ENCODE peak calls at places on chromosomes 11 and 22, in seven cellular contexts. One of them, this sample, is unnamed.

GRCh38 chr22:46983046-46983445 is 220.6 kb downstream of the TBC1D22A start:
- ATAC-seq in body of pancreas: no peak
- ATAC-seq in IMR-90: no peak
- ATAC-seq in right lobe of liver: no peak
- ATAC-seq in HCT116: no peak
- ATAC-seq in A549: no peak
- ATAC-seq in heart left ventricle: no peak
- ATAC-seq in this sample: no peak

GRCh38 chr11:61535998-61536675 is 27.6 kb downstream of the LRRC10B start:
- ATAC-seq in body of pancreas: no peak
- ATAC-seq in IMR-90: no peak
- ATAC-seq in right lobe of liver: no peak
- ATAC-seq in HCT116: no peak
- ATAC-seq in A549: no peak
- ATAC-seq in heart left ventricle: no peak
- ATAC-seq in this sample: no peak

GRCh38 chr22:30000566-30000965 is 79.7 kb upstream of the HORMAD2 start:
- ATAC-seq in body of pancreas: no peak
- ATAC-seq in IMR-90: peak; percentile 82
- ATAC-seq in right lobe of liver: no peak
- ATAC-seq in HCT116: no peak
- ATAC-seq in A549: no peak
- ATAC-seq in heart left ventricle: no peak
- ATAC-seq in this sample: no peak

GRCh38 chr22:48072777-48073176 is 1310.3 kb downstream of the TBC1D22A start:
- ATAC-seq in body of pancreas: no peak
- ATAC-seq in IMR-90: no peak
- ATAC-seq in right lobe of liver: no peak
- ATAC-seq in HCT116: no peak
- ATAC-seq in A549: no peak
- ATAC-seq in heart left ventricle: no peak
- ATAC-seq in this sample: no peak

GRCh38 chr22:46078241-46079092 is 71.9 kb upstream of the PPARA start:
- ATAC-seq in body of pancreas: peak; percentile 64
- ATAC-seq in IMR-90: no peak
- ATAC-seq in right lobe of liver: peak; percentile 38
- ATAC-seq in HCT116: peak; percentile 34
- ATAC-seq in A549: peak; percentile 32
- ATAC-seq in heart left ventricle: peak; percentile 23
- ATAC-seq in this sample: peak; percentile 46

GRCh38 chr22:50505276-50505775 is 2.2 kb downstream of the LMF2 start:
- ATAC-seq in body of pancreas: no peak
- ATAC-seq in IMR-90: no peak
- ATAC-seq in right lobe of liver: no peak
- ATAC-seq in HCT116: no peak
- ATAC-seq in A549: no peak
- ATAC-seq in heart left ventricle: no peak
- ATAC-seq in this sample: no peak

GRCh38 chr11:12397953-12398352 is 20.6 kb downstream of the PARVA start:
- ATAC-seq in body of pancreas: peak; percentile 52
- ATAC-seq in IMR-90: peak; percentile 93
- ATAC-seq in right lobe of liver: peak; percentile 28
- ATAC-seq in HCT116: no peak
- ATAC-seq in A549: peak; percentile 83
- ATAC-seq in heart left ventricle: peak; percentile 89
- ATAC-seq in this sample: peak; percentile 96

GRCh38 chr22:33605686-33606085 is 314.6 kb downstream of the LARGE1 start:
- ATAC-seq in body of pancreas: no peak
- ATAC-seq in IMR-90: no peak
- ATAC-seq in right lobe of liver: peak; percentile 81
- ATAC-seq in HCT116: no peak
- ATAC-seq in A549: no peak
- ATAC-seq in heart left ventricle: peak; percentile 95
- ATAC-seq in this sample: no peak

GRCh38 chr11:76604652-76605241 is 65.8 kb downstream of the LRRC32 start:
- ATAC-seq in body of pancreas: peak; percentile 85
- ATAC-seq in IMR-90: peak; percentile 62
- ATAC-seq in right lobe of liver: peak; percentile 90
- ATAC-seq in HCT116: no peak
- ATAC-seq in A549: no peak
- ATAC-seq in heart left ventricle: peak; percentile 73
- ATAC-seq in this sample: no peak

GRCh38 chr22:35276019-35276418 is 18.7 kb downstream of the HMGXB4 start:
- ATAC-seq in body of pancreas: no peak
- ATAC-seq in IMR-90: peak; percentile 48
- ATAC-seq in right lobe of liver: no peak
- ATAC-seq in HCT116: no peak
- ATAC-seq in A549: no peak
- ATAC-seq in heart left ventricle: no peak
- ATAC-seq in this sample: no peak

GRCh38 chr11:95016133-95016532 is 8.9 kb upstream of the KDM4E start:
- ATAC-seq in body of pancreas: no peak
- ATAC-seq in IMR-90: no peak
- ATAC-seq in right lobe of liver: no peak
- ATAC-seq in HCT116: no peak
- ATAC-seq in A549: no peak
- ATAC-seq in heart left ventricle: no peak
- ATAC-seq in this sample: no peak

GRCh38 chr11:110988731-110989130 is 256.8 kb upstream of the POU2AF2 start:
- ATAC-seq in body of pancreas: no peak
- ATAC-seq in IMR-90: no peak
- ATAC-seq in right lobe of liver: no peak
- ATAC-seq in HCT116: no peak
- ATAC-seq in A549: no peak
- ATAC-seq in heart left ventricle: no peak
- ATAC-seq in this sample: no peak

GRCh38 chr11:57763568-57763967 is 2.0 kb downstream of the CTNND1 start:
- ATAC-seq in body of pancreas: no peak
- ATAC-seq in IMR-90: peak; percentile 31
- ATAC-seq in right lobe of liver: no peak
- ATAC-seq in HCT116: peak; percentile 59
- ATAC-seq in A549: peak; percentile 72
- ATAC-seq in heart left ventricle: no peak
- ATAC-seq in this sample: no peak

GRCh38 chr22:45638834-45639746 is 32.5 kb upstream of the ATXN10 start:
- ATAC-seq in body of pancreas: peak; percentile 47
- ATAC-seq in IMR-90: peak; percentile 24
- ATAC-seq in right lobe of liver: peak; percentile 66
- ATAC-seq in HCT116: peak; percentile 84
- ATAC-seq in A549: peak; percentile 89
- ATAC-seq in heart left ventricle: no peak
- ATAC-seq in this sample: peak; percentile 84

GRCh38 chr22:35575116-35575748 is 34.6 kb downstream of the RASD2 start:
- ATAC-seq in body of pancreas: no peak
- ATAC-seq in IMR-90: no peak
- ATAC-seq in right lobe of liver: no peak
- ATAC-seq in HCT116: peak; percentile 52
- ATAC-seq in A549: peak; percentile 56
- ATAC-seq in heart left ventricle: no peak
- ATAC-seq in this sample: no peak

GRCh38 chr22:41512421-41513194 is 31.7 kb downstream of the POLR3H start:
- ATAC-seq in body of pancreas: no peak
- ATAC-seq in IMR-90: peak; percentile 96
- ATAC-seq in right lobe of liver: peak; percentile 69
- ATAC-seq in HCT116: peak; percentile 95
- ATAC-seq in A549: peak; percentile 81
- ATAC-seq in heart left ventricle: peak; percentile 17
- ATAC-seq in this sample: peak; percentile 75

GRCh38 chr11:114219559-114220349 is 76.4 kb upstream of the NNMT start:
- ATAC-seq in body of pancreas: peak; percentile 49
- ATAC-seq in IMR-90: no peak
- ATAC-seq in right lobe of liver: peak; percentile 9
- ATAC-seq in HCT116: peak; percentile 42
- ATAC-seq in A549: no peak
- ATAC-seq in heart left ventricle: peak; percentile 30
- ATAC-seq in this sample: peak; percentile 20

GRCh38 chr22:39617342-39617741 is 46.8 kb downstream of the CACNA1I start:
- ATAC-seq in body of pancreas: no peak
- ATAC-seq in IMR-90: peak; percentile 17
- ATAC-seq in right lobe of liver: no peak
- ATAC-seq in HCT116: no peak
- ATAC-seq in A549: no peak
- ATAC-seq in heart left ventricle: no peak
- ATAC-seq in this sample: no peak

GRCh38 chr11:5486421-5486820 is 2.1 kb upstream of the OR52D1 start:
- ATAC-seq in body of pancreas: no peak
- ATAC-seq in IMR-90: no peak
- ATAC-seq in right lobe of liver: no peak
- ATAC-seq in HCT116: peak; percentile 17
- ATAC-seq in A549: no peak
- ATAC-seq in heart left ventricle: no peak
- ATAC-seq in this sample: no peak

GRCh38 chr11:36341915-36342314 is 45.8 kb downstream of the PRR5L start:
- ATAC-seq in body of pancreas: no peak
- ATAC-seq in IMR-90: no peak
- ATAC-seq in right lobe of liver: no peak
- ATAC-seq in HCT116: no peak
- ATAC-seq in A549: no peak
- ATAC-seq in heart left ventricle: no peak
- ATAC-seq in this sample: no peak

GRCh38 chr11:34358258-34358665 is 452 bp upstream of the ABTB2 start:
- ATAC-seq in body of pancreas: peak; percentile 18
- ATAC-seq in IMR-90: peak; percentile 4
- ATAC-seq in right lobe of liver: peak; percentile 68
- ATAC-seq in HCT116: peak; percentile 72
- ATAC-seq in A549: peak; percentile 69
- ATAC-seq in heart left ventricle: no peak
- ATAC-seq in this sample: peak; percentile 48

DNA sequence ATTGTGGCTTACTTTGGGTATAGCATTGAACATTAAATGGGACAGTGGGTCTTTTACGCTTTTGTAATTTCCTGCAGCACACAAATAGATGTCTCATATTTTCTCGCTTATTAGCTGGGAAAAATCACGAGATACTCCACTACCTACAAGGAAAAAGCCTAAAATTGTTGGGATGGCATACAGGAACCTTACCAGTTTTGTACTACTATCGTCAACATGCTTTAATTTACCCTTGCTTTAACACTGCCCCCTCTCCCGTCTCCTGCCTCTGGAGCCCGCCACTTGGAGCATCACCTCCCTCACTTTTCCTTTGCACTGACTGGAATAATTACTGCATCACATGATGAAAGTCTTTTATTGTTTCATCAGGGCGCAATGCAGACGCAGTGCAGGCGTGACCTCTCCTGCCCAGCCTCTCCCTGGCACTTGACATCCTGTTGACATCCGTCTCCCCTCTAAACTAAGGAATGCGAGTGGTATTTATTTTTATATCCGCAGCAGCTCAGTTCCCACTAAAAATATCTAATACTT is 1.0 kb upstream of the FNBP4 start:
- ATAC-seq in body of pancreas: peak; percentile 9
- ATAC-seq in IMR-90: peak; percentile 1
- ATAC-seq in right lobe of liver: peak; percentile 25
- ATAC-seq in HCT116: peak; percentile 15
- ATAC-seq in A549: peak; percentile 37
- ATAC-seq in heart left ventricle: peak; percentile 66
- ATAC-seq in this sample: peak; percentile 28
- TF ChIP-seq POLR2A in body of pancreas: peak; percentile 79
- TF ChIP-seq POLR2A in IMR-90: peak; percentile 65
- TF ChIP-seq POLR2A in right lobe of liver: peak; percentile 75
- TF ChIP-seq POLR2A in HCT116: peak; percentile 71
- TF ChIP-seq POLR2A in A549: peak; percentile 45
- TF ChIP-seq POLR2A in heart left ventricle: peak; percentile 35
- TF ChIP-seq POLR2A in this sample: peak; percentile 71

GRCh38 chr11:2122907-2123627 is 16.1 kb downstream of the IGF2 start:
- ATAC-seq in body of pancreas: no peak
- ATAC-seq in IMR-90: no peak
- ATAC-seq in right lobe of liver: peak; percentile 55
- ATAC-seq in HCT116: peak; percentile 87
- ATAC-seq in A549: peak; percentile 72
- ATAC-seq in heart left ventricle: no peak
- ATAC-seq in this sample: no peak
- TF ChIP-seq CTCF in body of pancreas: no peak
- TF ChIP-seq CTCF in IMR-90: no peak
- TF ChIP-seq CTCF in right lobe of liver: peak; percentile 43
- TF ChIP-seq CTCF in HCT116: peak; percentile 41
- TF ChIP-seq CTCF in A549: no peak
- TF ChIP-seq CTCF in heart left ventricle: no peak
- TF ChIP-seq CTCF in this sample: no peak

GRCh38 chr22:20107951-20108756 is 7.8 kb upstream of the RANBP1 start:
- ATAC-seq in body of pancreas: no peak
- ATAC-seq in IMR-90: no peak
- ATAC-seq in right lobe of liver: no peak
- ATAC-seq in HCT116: no peak
- ATAC-seq in A549: no peak
- ATAC-seq in heart left ventricle: no peak
- ATAC-seq in this sample: no peak

GRCh38 chr22:20106849-20107237 is 9.1 kb upstream of the RANBP1 start:
- ATAC-seq in body of pancreas: no peak
- ATAC-seq in IMR-90: no peak
- ATAC-seq in right lobe of liver: no peak
- ATAC-seq in HCT116: no peak
- ATAC-seq in A549: no peak
- ATAC-seq in heart left ventricle: no peak
- ATAC-seq in this sample: no peak

GRCh38 chr22:20105456-20106204 is 10.3 kb upstream of the RANBP1 start:
- ATAC-seq in body of pancreas: no peak
- ATAC-seq in IMR-90: no peak
- ATAC-seq in right lobe of liver: no peak
- ATAC-seq in HCT116: no peak
- ATAC-seq in A549: no peak
- ATAC-seq in heart left ventricle: no peak
- ATAC-seq in this sample: no peak

GRCh38 chr22:20107471-20107901 is 8.4 kb upstream of the RANBP1 start:
- ATAC-seq in body of pancreas: no peak
- ATAC-seq in IMR-90: no peak
- ATAC-seq in right lobe of liver: no peak
- ATAC-seq in HCT116: no peak
- ATAC-seq in A549: no peak
- ATAC-seq in heart left ventricle: no peak
- ATAC-seq in this sample: no peak

GRCh38 chr22:20106205-20106848 is 9.6 kb upstream of the RANBP1 start:
- ATAC-seq in body of pancreas: no peak
- ATAC-seq in IMR-90: no peak
- ATAC-seq in right lobe of liver: no peak
- ATAC-seq in HCT116: no peak
- ATAC-seq in A549: no peak
- ATAC-seq in heart left ventricle: no peak
- ATAC-seq in this sample: no peak
- TF ChIP-seq POLR2A in body of pancreas: no peak
- TF ChIP-seq POLR2A in IMR-90: no peak
- TF ChIP-seq POLR2A in right lobe of liver: no peak
- TF ChIP-seq POLR2A in HCT116: no peak
- TF ChIP-seq POLR2A in A549: no peak
- TF ChIP-seq POLR2A in heart left ventricle: no peak
- TF ChIP-seq POLR2A in this sample: no peak

DNA sequence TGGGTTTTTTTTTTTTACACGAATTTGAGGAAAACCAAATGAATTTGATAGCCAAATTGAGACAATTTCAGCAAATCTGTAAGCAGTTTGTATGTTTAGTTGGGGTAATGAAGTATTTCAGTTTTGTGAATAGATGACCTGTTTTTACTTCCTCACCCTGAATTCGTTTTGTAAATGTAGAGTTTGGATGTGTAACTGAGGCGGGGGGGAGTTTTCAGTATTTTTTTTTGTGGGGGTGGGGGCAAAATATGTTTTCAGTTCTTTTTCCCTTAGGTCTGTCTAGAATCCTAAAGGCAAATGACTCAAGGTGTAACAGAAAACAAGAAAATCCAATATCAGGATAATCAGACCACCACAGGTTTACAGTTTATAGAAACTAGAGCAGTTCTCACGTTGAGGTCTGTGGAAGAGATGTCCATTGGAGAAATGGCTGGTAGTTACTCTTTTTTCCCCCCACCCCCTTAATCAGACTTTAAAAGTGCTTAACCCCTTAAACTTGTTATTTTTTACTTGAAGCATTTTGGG is 2.2 kb downstream of the MALAT1 start:
- ATAC-seq in body of pancreas: no peak
- ATAC-seq in IMR-90: no peak
- ATAC-seq in right lobe of liver: no peak
- ATAC-seq in HCT116: no peak
- ATAC-seq in A549: no peak
- ATAC-seq in heart left ventricle: no peak
- ATAC-seq in this sample: no peak
- TF ChIP-seq CTCF in body of pancreas: no peak
- TF ChIP-seq CTCF in IMR-90: no peak
- TF ChIP-seq CTCF in right lobe of liver: no peak
- TF ChIP-seq CTCF in HCT116: no peak
- TF ChIP-seq CTCF in A549: no peak
- TF ChIP-seq CTCF in heart left ventricle: no peak
- TF ChIP-seq CTCF in this sample: no peak

This sample was measured in gastroesophageal sphincter.